ENCODE peak calls at places on chromosomes 1 and 21, in four cellular contexts. R is germinal center; D is CD4-positive, alpha-beta memory T cell; P is AG09319. M is an unnamed sample.

GRCh38 chr1:27342778-27343638 is 1.2 kb downstream of the SYTL1 start:
- DNase-seq in P (no peak), R (peak; percentile 65), D (peak; percentile 84), M (no peak)

GRCh38 chr1:15676688-15677661 is 7.1 kb upstream of the PLEKHM2 start:
- DNase-seq in R (no peak), P (no peak), D (no peak), M (no peak)

GRCh38 chr1:180252638-180253536 is 22.8 kb downstream of the LHX4 start:
- DNase-seq in R (peak; percentile 63), P (no peak), D (peak; percentile 60), M (no peak)

GRCh38 chr1:228647523-228648444 is 87.5 kb upstream of the RHOU start:
- DNase-seq in P (no peak), D (peak; percentile 24), R (no peak), M (no peak)

GRCh38 chr1:43973981-43974442 is 748 bp upstream of the ATP6V0B start:
- DNase-seq in D (no peak), P (no peak), R (no peak), M (no peak)

GRCh38 chr1:182680901-182681300 is 3.5 kb downstream of the RGS8 start:
- DNase-seq in P (no peak), R (no peak), D (no peak), M (no peak)

GRCh38 chr1:110106013-110106941 is 6.0 kb upstream of the UBL4B start:
- DNase-seq in D (peak; percentile 55), P (peak; percentile 34), R (peak; percentile 81), M (no peak)

GRCh38 chr21:42079939-42080787 is 9.0 kb downstream of the UMODL1 start:
- DNase-seq in P (no peak), D (no peak), R (no peak), M (no peak)

GRCh38 chr1:54965624-54966340 is 14.6 kb upstream of the TMEM61 start:
- DNase-seq in R (peak; percentile 69), D (no peak), P (no peak), M (no peak)

GRCh38 chr1:53592521-53592982 is 133.4 kb downstream of the DMRTB1 start:
- DNase-seq in D (no peak), R (no peak), P (peak; percentile 44), M (no peak)

GRCh38 chr1:31642897-31643296 is 1.8 kb downstream of the PEF1 start:
- DNase-seq in D (no peak), R (no peak), P (no peak), M (no peak)

M was measured in amniotic stem cell.